ENCODE peak calls at places on chromosomes 13 and 19, in four cellular contexts. W is astrocyte of the cerebellum; T is stimulated activated CD8-positive, alpha-beta memory T cell treated with anti-CD3 and anti-CD28 coated beads, Interleukin-2, amount 100 ng/mL, for 48 hours; S is lung. C is an unnamed sample.

GRCh38 chr13:81293594-81294164 is 952.8 kb upstream of the SPRY2 start:
- DNase-seq in W (no peak), T (no peak), S (no peak), C (no peak)

GRCh38 chr13:30976041-30976440 is 43.6 kb downstream of the TEX26 start:
- DNase-seq in W (no peak), T (no peak), S (no peak), C (no peak)

GRCh38 chr13:31045621-31046081 is 113.2 kb downstream of the TEX26 start:
- DNase-seq in W (peak), T (peak), S (peak), C (peak)

GRCh38 chr19:49133621-49134454 is 14.5 kb downstream of the PPFIA3 start:
- DNase-seq in W (no peak), T (peak), S (peak), C (peak)

GRCh38 chr13:36211567-36211966 is 2.8 kb downstream of the SOHLH2 start:
- DNase-seq in W (peak), T (no peak), S (no peak), C (no peak)

GRCh38 chr19:29596885-29597525 is 9.1 kb upstream of the POP4 start:
- DNase-seq in W (no peak), T (no peak), S (no peak), C (no peak)

GRCh38 chr19:52896431-52897148 is 845 bp downstream of the ZNF320 start:
- DNase-seq in W (no peak), T (no peak), S (peak), C (peak)

GRCh38 chr19:41627966-41628675 is 1.2 kb upstream of the CEACAM4 start:
- DNase-seq in W (no peak), T (no peak), S (no peak), C (no peak)

GRCh38 chr19:34253711-34254551 is 423 bp upstream of the GARRE1 start:
- DNase-seq in W (no peak), T (peak), S (peak), C (peak)

GRCh38 chr13:91946498-91947070 is 548.2 kb downstream of the GPC5 start:
- DNase-seq in W (peak), T (no peak), S (no peak), C (no peak)

GRCh38 chr19:3054972-3055740 is 7.1 kb downstream of the TLE5 start:
- DNase-seq in W (no peak), T (no peak), S (no peak), C (no peak)

GRCh38 chr13:44241638-44242037 is 132.0 kb upstream of the SERP2 start:
- DNase-seq in W (no peak), T (no peak), S (no peak), C (no peak)

GRCh38 chr13:50456111-50456510 is 387.4 kb downstream of the DLEU7 start:
- DNase-seq in W (peak), T (no peak), S (no peak), C (no peak)

GRCh38 chr19:34298891-34299510 is 44.6 kb downstream of the GARRE1 start:
- DNase-seq in W (no peak), T (no peak), S (no peak), C (no peak)

C was measured in AG08396.